ENCODE peak calls at places on chromosomes 12 and 14, in seven cellular contexts. X is activated naive CD8-positive, alpha-beta T cell treated with anti-CD3 and anti-CD28 coated beads, Interleukin-2, amount 50 U/mL, for 16 hours; E is caudate nucleus; J is COR-L47; Y is stimulated activated naive CD8-positive, alpha-beta T cell treated with anti-CD3 and anti-CD28 coated beads, Interleukin-15, amount 100 ng/mL, for 72 hours; A is epithelial cell of prostate; T is stimulated activated CD4-positive, alpha-beta T cell treated with anti-CD3 and anti-CD28 coated beads, TNF-alpha, amount 100 ng/mL, for 4 hours. B is an unnamed sample.

GRCh38 chr14:79820866-79821535 is 390.3 kb downstream of the DIO2 start:
- DNase-seq in A (no peak), E (no peak), Y (no peak), X (no peak), J (no peak), T (no peak), B (no peak)

GRCh38 chr12:25328082-25328712 is 77.5 kb upstream of the KRAS start:
- DNase-seq in T (no peak), Y (no peak), X (no peak), J (no peak), E (no peak), A (peak; percentile 43), B (peak; percentile 7)

GRCh38 chr14:106844608-106845285 is 1318.4 kb downstream of the TMEM121 start:
- DNase-seq in Y (peak; percentile 55), E (no peak), A (no peak), J (no peak), X (peak; percentile 30), T (peak; percentile 45), B (peak; percentile 11)

GRCh38 chr12:104477812-104478388 is 21.2 kb downstream of the CHST11 start:
- DNase-seq in A (no peak), Y (no peak), T (no peak), J (no peak), X (no peak), E (no peak), B (no peak)

GRCh38 chr14:69716483-69717187 is 50.3 kb upstream of the SRSF5 start:
- DNase-seq in J (no peak), T (peak; percentile 25), A (peak; percentile 77), X (no peak), E (no peak), Y (peak; percentile 36), B (peak; percentile 92)

GRCh38 chr12:124716208-124717141 is 147.2 kb downstream of the SCARB1 start:
- DNase-seq in J (no peak), X (no peak), A (no peak), T (no peak), Y (no peak), E (no peak), B (no peak)

GRCh38 chr14:104724407-104724980 is 465 bp downstream of the ADSS1 start:
- DNase-seq in J (no peak), E (no peak), A (no peak), X (no peak), T (peak; percentile 17), Y (no peak), B (no peak)

GRCh38 chr14:83255015-83255726 is 1721.5 kb upstream of the SEL1L start:
- DNase-seq in T (no peak), X (no peak), J (no peak), Y (no peak), A (no peak), E (no peak), B (no peak)

B was measured in fibroblast of gingiva.